ENCODE peak calls at places on chromosomes 11 and 22, in eight cellular contexts. One of them, this sample, is unnamed.
A peak's percentile ranks its signal among the peaks of the same experiment; 100 is the strongest.

GRCh38 chr22:39717099-39717498 is 146.5 kb downstream of the CACNA1I start:
- DNase-seq in activated CD4-positive, alpha-beta T cell treated with anti-CD3 and anti-CD28 coated beads, Interleukin-2, amount 50 U/mL, for 48 hours: no peak
- DNase-seq in amniotic stem cell: no peak
- DNase-seq in cerebellum: no peak
- DNase-seq in GM03348: no peak
- DNase-seq in stimulated activated CD4-positive, alpha-beta T cell treated with anti-CD3 and anti-CD28 coated beads, Interleukin-2, amount 100 ng/mL, for 24 hours: no peak
- DNase-seq in Calu3: no peak
- DNase-seq in SJCRH30: no peak
- DNase-seq in this sample: no peak

GRCh38 chr11:32173435-32173834 is 82.6 kb downstream of the RCN1 start:
- DNase-seq in activated CD4-positive, alpha-beta T cell treated with anti-CD3 and anti-CD28 coated beads, Interleukin-2, amount 50 U/mL, for 48 hours: peak; percentile 22
- DNase-seq in amniotic stem cell: peak; percentile 24
- DNase-seq in cerebellum: peak; percentile 74
- DNase-seq in GM03348: peak; percentile 90
- DNase-seq in stimulated activated CD4-positive, alpha-beta T cell treated with anti-CD3 and anti-CD28 coated beads, Interleukin-2, amount 100 ng/mL, for 24 hours: peak; percentile 19
- DNase-seq in Calu3: peak; percentile 76
- DNase-seq in SJCRH30: peak; percentile 78
- DNase-seq in this sample: no peak

GRCh38 chr11:84316866-84317560 is 1030.8 kb upstream of the CCDC90B start:
- DNase-seq in activated CD4-positive, alpha-beta T cell treated with anti-CD3 and anti-CD28 coated beads, Interleukin-2, amount 50 U/mL, for 48 hours: no peak
- DNase-seq in amniotic stem cell: no peak
- DNase-seq in cerebellum: no peak
- DNase-seq in GM03348: peak; percentile 29
- DNase-seq in stimulated activated CD4-positive, alpha-beta T cell treated with anti-CD3 and anti-CD28 coated beads, Interleukin-2, amount 100 ng/mL, for 24 hours: no peak
- DNase-seq in Calu3: no peak
- DNase-seq in SJCRH30: peak; percentile 84
- DNase-seq in this sample: peak; percentile 6

GRCh38 chr11:16773981-16774710 is 35.7 kb downstream of the C11orf58 start:
- DNase-seq in activated CD4-positive, alpha-beta T cell treated with anti-CD3 and anti-CD28 coated beads, Interleukin-2, amount 50 U/mL, for 48 hours: no peak
- DNase-seq in amniotic stem cell: no peak
- DNase-seq in cerebellum: no peak
- DNase-seq in GM03348: no peak
- DNase-seq in stimulated activated CD4-positive, alpha-beta T cell treated with anti-CD3 and anti-CD28 coated beads, Interleukin-2, amount 100 ng/mL, for 24 hours: no peak
- DNase-seq in Calu3: no peak
- DNase-seq in SJCRH30: no peak
- DNase-seq in this sample: no peak

GRCh38 chr22:19837915-19838314 is 16.8 kb downstream of the GNB1L start:
- DNase-seq in activated CD4-positive, alpha-beta T cell treated with anti-CD3 and anti-CD28 coated beads, Interleukin-2, amount 50 U/mL, for 48 hours: no peak
- DNase-seq in amniotic stem cell: no peak
- DNase-seq in cerebellum: no peak
- DNase-seq in GM03348: no peak
- DNase-seq in stimulated activated CD4-positive, alpha-beta T cell treated with anti-CD3 and anti-CD28 coated beads, Interleukin-2, amount 100 ng/mL, for 24 hours: no peak
- DNase-seq in Calu3: no peak
- DNase-seq in SJCRH30: no peak
- DNase-seq in this sample: no peak

GRCh38 chr11:118214210-118214914 is 10.4 kb downstream of the JAML start:
- DNase-seq in activated CD4-positive, alpha-beta T cell treated with anti-CD3 and anti-CD28 coated beads, Interleukin-2, amount 50 U/mL, for 48 hours: no peak
- DNase-seq in amniotic stem cell: no peak
- DNase-seq in cerebellum: no peak
- DNase-seq in GM03348: no peak
- DNase-seq in stimulated activated CD4-positive, alpha-beta T cell treated with anti-CD3 and anti-CD28 coated beads, Interleukin-2, amount 100 ng/mL, for 24 hours: no peak
- DNase-seq in Calu3: no peak
- DNase-seq in SJCRH30: peak; percentile 36
- DNase-seq in this sample: no peak

GRCh38 chr11:723120-723883 is 17.3 kb downstream of the EPS8L2 start:
- DNase-seq in activated CD4-positive, alpha-beta T cell treated with anti-CD3 and anti-CD28 coated beads, Interleukin-2, amount 50 U/mL, for 48 hours: no peak
- DNase-seq in amniotic stem cell: peak; percentile 30
- DNase-seq in cerebellum: peak; percentile 68
- DNase-seq in GM03348: peak; percentile 72
- DNase-seq in stimulated activated CD4-positive, alpha-beta T cell treated with anti-CD3 and anti-CD28 coated beads, Interleukin-2, amount 100 ng/mL, for 24 hours: peak; percentile 53
- DNase-seq in Calu3: peak; percentile 59
- DNase-seq in SJCRH30: peak; percentile 71
- DNase-seq in this sample: no peak

GRCh38 chr22:25482091-25482760 is 82.2 kb upstream of the GRK3 start:
- DNase-seq in activated CD4-positive, alpha-beta T cell treated with anti-CD3 and anti-CD28 coated beads, Interleukin-2, amount 50 U/mL, for 48 hours: no peak
- DNase-seq in amniotic stem cell: no peak
- DNase-seq in cerebellum: peak; percentile 45
- DNase-seq in GM03348: no peak
- DNase-seq in stimulated activated CD4-positive, alpha-beta T cell treated with anti-CD3 and anti-CD28 coated beads, Interleukin-2, amount 100 ng/mL, for 24 hours: no peak
- DNase-seq in Calu3: no peak
- DNase-seq in SJCRH30: no peak
- DNase-seq in this sample: no peak

GRCh38 chr11:44416776-44417175 is 106.8 kb upstream of the ALX4 start:
- DNase-seq in activated CD4-positive, alpha-beta T cell treated with anti-CD3 and anti-CD28 coated beads, Interleukin-2, amount 50 U/mL, for 48 hours: no peak
- DNase-seq in amniotic stem cell: no peak
- DNase-seq in cerebellum: no peak
- DNase-seq in GM03348: no peak
- DNase-seq in stimulated activated CD4-positive, alpha-beta T cell treated with anti-CD3 and anti-CD28 coated beads, Interleukin-2, amount 100 ng/mL, for 24 hours: no peak
- DNase-seq in Calu3: no peak
- DNase-seq in SJCRH30: no peak
- DNase-seq in this sample: no peak

GRCh38 chr11:34356576-34356917 is 1.3 kb downstream of the ABTB2 start:
- DNase-seq in activated CD4-positive, alpha-beta T cell treated with anti-CD3 and anti-CD28 coated beads, Interleukin-2, amount 50 U/mL, for 48 hours: peak; percentile 12
- DNase-seq in amniotic stem cell: no peak
- DNase-seq in cerebellum: no peak
- DNase-seq in GM03348: peak; percentile 51
- DNase-seq in stimulated activated CD4-positive, alpha-beta T cell treated with anti-CD3 and anti-CD28 coated beads, Interleukin-2, amount 100 ng/mL, for 24 hours: no peak
- DNase-seq in Calu3: peak; percentile 28
- DNase-seq in SJCRH30: no peak
- DNase-seq in this sample: no peak

GRCh38 chr11:59025097-59025496 is 61.0 kb upstream of the GLYATL1B start:
- DNase-seq in activated CD4-positive, alpha-beta T cell treated with anti-CD3 and anti-CD28 coated beads, Interleukin-2, amount 50 U/mL, for 48 hours: no peak
- DNase-seq in amniotic stem cell: no peak
- DNase-seq in cerebellum: no peak
- DNase-seq in GM03348: no peak
- DNase-seq in stimulated activated CD4-positive, alpha-beta T cell treated with anti-CD3 and anti-CD28 coated beads, Interleukin-2, amount 100 ng/mL, for 24 hours: no peak
- DNase-seq in Calu3: no peak
- DNase-seq in SJCRH30: no peak
- DNase-seq in this sample: no peak

GRCh38 chr11:1367721-1368120 is 22.0 kb upstream of the BRSK2 start:
- DNase-seq in activated CD4-positive, alpha-beta T cell treated with anti-CD3 and anti-CD28 coated beads, Interleukin-2, amount 50 U/mL, for 48 hours: no peak
- DNase-seq in amniotic stem cell: no peak
- DNase-seq in cerebellum: no peak
- DNase-seq in GM03348: no peak
- DNase-seq in stimulated activated CD4-positive, alpha-beta T cell treated with anti-CD3 and anti-CD28 coated beads, Interleukin-2, amount 100 ng/mL, for 24 hours: no peak
- DNase-seq in Calu3: no peak
- DNase-seq in SJCRH30: no peak
- DNase-seq in this sample: no peak

This sample was measured in GM04503.